ENCODE peak calls at places on chromosome 1, in nine cellular contexts. One of them, this sample, is unnamed.

GRCh38 chr1:67963263-67963662 is 87.2 kb downstream of the DIRAS3 start:
- DNase-seq in COLO829: no peak
- DNase-seq in OCI-LY7: no peak
- DNase-seq in NAMALWA: no peak
- DNase-seq in foreskin fibroblast: no peak
- DNase-seq in NCI-H2081: no peak
- DNase-seq in NCI-H1105 treated with DMSO at 0.1 percent for 48 hours: no peak
- DNase-seq in progenitor cell of endocrine pancreas: no peak
- DNase-seq in activated CD8-positive, alpha-beta memory T cell treated with anti-CD3 and anti-CD28 coated beads for 4 hours: no peak
- DNase-seq in this sample: no peak

GRCh38 chr1:74053407-74053806 is 144.6 kb downstream of the LRRIQ3 start:
- DNase-seq in NCI-H2081: no peak
- DNase-seq in OCI-LY7: no peak
- DNase-seq in progenitor cell of endocrine pancreas: no peak
- DNase-seq in COLO829: no peak
- DNase-seq in NCI-H1105 treated with DMSO at 0.1 percent for 48 hours: no peak
- DNase-seq in activated CD8-positive, alpha-beta memory T cell treated with anti-CD3 and anti-CD28 coated beads for 4 hours: no peak
- DNase-seq in foreskin fibroblast: no peak
- DNase-seq in NAMALWA: no peak
- DNase-seq in this sample: no peak

GRCh38 chr1:18716785-18717678 is 86.4 kb downstream of the PAX7 start:
- DNase-seq in NCI-H2081: no peak
- DNase-seq in progenitor cell of endocrine pancreas: no peak
- DNase-seq in COLO829: no peak
- DNase-seq in OCI-LY7: no peak
- DNase-seq in foreskin fibroblast: no peak
- DNase-seq in activated CD8-positive, alpha-beta memory T cell treated with anti-CD3 and anti-CD28 coated beads for 4 hours: no peak
- DNase-seq in NCI-H1105 treated with DMSO at 0.1 percent for 48 hours: no peak
- DNase-seq in NAMALWA: no peak
- DNase-seq in this sample: no peak

GRCh38 chr1:205430631-205431305 is 8.9 kb upstream of the LEMD1 start:
- DNase-seq in COLO829: no peak
- DNase-seq in NCI-H1105 treated with DMSO at 0.1 percent for 48 hours: peak
- DNase-seq in NAMALWA: peak
- DNase-seq in OCI-LY7: peak
- DNase-seq in foreskin fibroblast: no peak
- DNase-seq in activated CD8-positive, alpha-beta memory T cell treated with anti-CD3 and anti-CD28 coated beads for 4 hours: no peak
- DNase-seq in NCI-H2081: no peak
- DNase-seq in progenitor cell of endocrine pancreas: peak
- DNase-seq in this sample: no peak

GRCh38 chr1:184237588-184237987 is 149.2 kb upstream of the C1orf21 start:
- DNase-seq in NCI-H1105 treated with DMSO at 0.1 percent for 48 hours: no peak
- DNase-seq in OCI-LY7: no peak
- DNase-seq in foreskin fibroblast: no peak
- DNase-seq in activated CD8-positive, alpha-beta memory T cell treated with anti-CD3 and anti-CD28 coated beads for 4 hours: no peak
- DNase-seq in NCI-H2081: no peak
- DNase-seq in progenitor cell of endocrine pancreas: no peak
- DNase-seq in NAMALWA: no peak
- DNase-seq in COLO829: no peak
- DNase-seq in this sample: no peak

GRCh38 chr1:20058531-20058930 is 11.5 kb upstream of the PLA2G5 start:
- DNase-seq in NCI-H2081: no peak
- DNase-seq in NCI-H1105 treated with DMSO at 0.1 percent for 48 hours: no peak
- DNase-seq in foreskin fibroblast: peak
- DNase-seq in NAMALWA: no peak
- DNase-seq in activated CD8-positive, alpha-beta memory T cell treated with anti-CD3 and anti-CD28 coated beads for 4 hours: peak
- DNase-seq in OCI-LY7: peak
- DNase-seq in progenitor cell of endocrine pancreas: no peak
- DNase-seq in COLO829: peak
- DNase-seq in this sample: peak

GRCh38 chr1:198492872-198493271 is 47.6 kb downstream of the ATP6V1G3 start:
- DNase-seq in NAMALWA: no peak
- DNase-seq in COLO829: no peak
- DNase-seq in OCI-LY7: no peak
- DNase-seq in progenitor cell of endocrine pancreas: no peak
- DNase-seq in NCI-H1105 treated with DMSO at 0.1 percent for 48 hours: no peak
- DNase-seq in NCI-H2081: no peak
- DNase-seq in foreskin fibroblast: peak
- DNase-seq in activated CD8-positive, alpha-beta memory T cell treated with anti-CD3 and anti-CD28 coated beads for 4 hours: no peak
- DNase-seq in this sample: peak

GRCh38 chr1:22889213-22889827 is 83.3 kb downstream of the LACTBL1 start:
- DNase-seq in progenitor cell of endocrine pancreas: no peak
- DNase-seq in NCI-H2081: peak
- DNase-seq in OCI-LY7: peak
- DNase-seq in foreskin fibroblast: peak
- DNase-seq in NCI-H1105 treated with DMSO at 0.1 percent for 48 hours: peak
- DNase-seq in COLO829: peak
- DNase-seq in activated CD8-positive, alpha-beta memory T cell treated with anti-CD3 and anti-CD28 coated beads for 4 hours: no peak
- DNase-seq in NAMALWA: peak
- DNase-seq in this sample: no peak

GRCh38 chr1:176206006-176206960 is 803 bp downstream of the COP1 start:
- DNase-seq in progenitor cell of endocrine pancreas: peak
- DNase-seq in NAMALWA: peak
- DNase-seq in OCI-LY7: peak
- DNase-seq in COLO829: peak
- DNase-seq in foreskin fibroblast: peak
- DNase-seq in activated CD8-positive, alpha-beta memory T cell treated with anti-CD3 and anti-CD28 coated beads for 4 hours: no peak
- DNase-seq in NCI-H2081: peak
- DNase-seq in NCI-H1105 treated with DMSO at 0.1 percent for 48 hours: peak
- DNase-seq in this sample: no peak

GRCh38 chr1:39925727-39926342 is 24.1 kb upstream of the MYCL start:
- DNase-seq in COLO829: no peak
- DNase-seq in OCI-LY7: no peak
- DNase-seq in NCI-H2081: no peak
- DNase-seq in activated CD8-positive, alpha-beta memory T cell treated with anti-CD3 and anti-CD28 coated beads for 4 hours: no peak
- DNase-seq in foreskin fibroblast: peak
- DNase-seq in progenitor cell of endocrine pancreas: no peak
- DNase-seq in NCI-H1105 treated with DMSO at 0.1 percent for 48 hours: no peak
- DNase-seq in NAMALWA: no peak
- DNase-seq in this sample: peak

GRCh38 chr1:201882665-201883132 is 6.0 kb upstream of the SHISA4 start:
- DNase-seq in NAMALWA: peak
- DNase-seq in NCI-H1105 treated with DMSO at 0.1 percent for 48 hours: no peak
- DNase-seq in foreskin fibroblast: peak
- DNase-seq in NCI-H2081: no peak
- DNase-seq in OCI-LY7: peak
- DNase-seq in progenitor cell of endocrine pancreas: no peak
- DNase-seq in COLO829: no peak
- DNase-seq in activated CD8-positive, alpha-beta memory T cell treated with anti-CD3 and anti-CD28 coated beads for 4 hours: no peak
- DNase-seq in this sample: peak

GRCh38 chr1:111320066-111320879 is 29.6 kb downstream of the CHIA start:
- DNase-seq in NCI-H2081: no peak
- DNase-seq in NCI-H1105 treated with DMSO at 0.1 percent for 48 hours: no peak
- DNase-seq in NAMALWA: no peak
- DNase-seq in progenitor cell of endocrine pancreas: no peak
- DNase-seq in COLO829: no peak
- DNase-seq in activated CD8-positive, alpha-beta memory T cell treated with anti-CD3 and anti-CD28 coated beads for 4 hours: no peak
- DNase-seq in OCI-LY7: no peak
- DNase-seq in foreskin fibroblast: no peak
- DNase-seq in this sample: no peak